ENCODE peak calls at places on chromosomes 2 and 18, in five cellular contexts. T, B, D, X and F are unnamed samples. For H3K4me1, the result is how much of the 10 kb centered on the place peaks cover.

GRCh38 chr2:62281661-62282060 is 85.7 kb downstream of the B3GNT2 start:
- DNase-seq in T (no peak), D (no peak), X (no peak), B (no peak), F (no peak)

GRCh38 chr2:109736177-109736827 is 57.8 kb upstream of the RGPD5 start:
- DNase-seq in D (peak), T (peak), X (peak), B (peak), F (peak)

GRCh38 chr2:36550006-36550405 is 48.0 kb downstream of the FEZ2 start:
- DNase-seq in D (no peak), X (no peak), B (no peak), T (no peak), F (no peak)

GRCh38 chr2:148978026-148978685 is 60.3 kb upstream of the LYPD6B start:
- DNase-seq in X (no peak), T (no peak), B (no peak), D (no peak), F (no peak)

GRCh38 chr2:100845141-100845991 is 25.4 kb downstream of the NPAS2 start:
- DNase-seq in T (no peak), B (no peak), X (no peak), D (no peak), F (no peak)

GRCh38 chr2:130837175-130837810 is 579 bp downstream of the ARHGEF4 start:
- DNase-seq in T (no peak), D (no peak), X (no peak), B (no peak), F (no peak)

GRCh38 chr2:133955174-133955573 is 298.7 kb upstream of the MGAT5 start:
- DNase-seq in X (no peak), D (no peak), B (no peak), T (no peak), F (no peak)

GRCh38 chr2:33068261-33068660 is 121.5 kb downstream of the LTBP1 start:
- DNase-seq in D (peak), B (no peak), T (peak), X (no peak), F (no peak)

GRCh38 chr18:58584219-58585127 is 44.4 kb downstream of the ALPK2 start:
- DNase-seq in D (peak), B (no peak), X (no peak), T (peak), F (no peak)

GRCh38 chr2:156867201-156867600 is 390.3 kb upstream of the GALNT5 start:
- DNase-seq in X (no peak), T (no peak), D (peak), B (no peak), F (no peak)

GRCh38 chr2:120825370-120826259 is 89.9 kb downstream of the GLI2 start:
- DNase-seq in D (peak), T (no peak), B (no peak), X (no peak), F (no peak)

GRCh38 chr2:134919360-134920210 is 963 bp downstream of the CCNT2 start:
- DNase-seq in B (no peak), T (peak), D (peak), X (no peak), F (peak)

GRCh38 chr18:2337552-2338141 is 233.7 kb downstream of the METTL4 start:
- DNase-seq in B (peak), D (no peak), T (peak), X (peak), F (peak)

GRCh38 chr2:201809633-201810032 is 3.3 kb downstream of the CDK15 start:
- DNase-seq in X (no peak), T (no peak), B (no peak), D (no peak), F (no peak)

GRCh38 chr2:10304458-10305253 is 2.0 kb downstream of the HPCAL1 start:
- DNase-seq in D (no peak), T (no peak), B (no peak), X (no peak), F (no peak)

GRCh38 chr2:227862741-227863588 is 8.5 kb upstream of the DAW1 start:
- DNase-seq in B (peak), X (peak), D (peak), T (peak), F (no peak)

GRCh38 chr2:30422437-30422805 is 24.6 kb upstream of the LCLAT1 start:
- DNase-seq in T (peak), D (peak), B (no peak), X (peak), F (peak)

GRCh38 chr18:78720456-78721250 is 259.0 kb upstream of the SALL3 start:
- DNase-seq in D (no peak), X (no peak), B (no peak), T (no peak), F (no peak)

GRCh38 chr18:76368976-76369375 is 126.1 kb downstream of the ZNF516 start:
- DNase-seq in D (no peak), B (no peak), X (no peak), T (no peak), F (no peak)

GRCh38 chr18:3015851-3016250 is 2.9 kb upstream of the LPIN2 start:
- DNase-seq in D (no peak), X (no peak), B (no peak), T (no peak), F (no peak)

GRCh38 chr2:173978447-173978846 is 13.3 kb upstream of the SP3 start:
- DNase-seq in X (no peak), T (peak), B (peak), D (no peak), F (no peak)

GRCh38 chr18:62461591-62461990 is 61.2 kb upstream of the ZCCHC2 start:
- DNase-seq in B (no peak), X (no peak), T (no peak), D (no peak), F (no peak)

GRCh38 chr2:230356084-230356483 is 29.1 kb downstream of the SP140L start:
- DNase-seq in X (no peak), T (no peak), B (peak), D (peak), F (no peak)

GRCh38 chr18:8962906-8963635 is 139.4 kb upstream of the NDUFV2 start:
- DNase-seq in X (no peak), D (no peak), T (no peak), B (no peak), F (no peak)

GRCh38 chr2:9139491-9140443 is 66.8 kb upstream of the ASAP2 start:
- DNase-seq in T (peak), X (peak), D (peak), B (peak), F (peak)

GRCh38 chr2:102621630-102622029 is 2.3 kb downstream of the SLC9A2 start:
- DNase-seq in X (no peak), B (no peak), T (peak), D (no peak), F (no peak)

GRCh38 chr2:98026927-98027522 is 31.3 kb upstream of the TMEM131 start:
- DNase-seq in T (no peak), D (no peak), X (no peak), B (no peak), F (no peak)

GRCh38 chr2:101842471-101842870 is 145.0 kb downstream of the MAP4K4 start:
- DNase-seq in X (no peak), D (no peak), B (no peak), T (no peak), F (peak)

GRCh38 chr2:112691761-112692370 is 29.0 kb upstream of the NT5DC4 start:
- DNase-seq in B (no peak), T (no peak), D (peak), X (no peak), F (no peak)

GRCh38 chr2:238936162-238937052 is 88.5 kb downstream of the TWIST2 start:
- DNase-seq in X (no peak), T (no peak), B (no peak), D (no peak), F (no peak)

GRCh38 chr2:238939074-238939473 is 91.2 kb downstream of the TWIST2 start:
- DNase-seq in B (no peak), D (no peak), X (no peak), T (no peak), F (no peak)

GRCh38 chr2:238940806-238941205 is 92.9 kb downstream of the TWIST2 start:
- DNase-seq in T (no peak), X (no peak), B (no peak), D (no peak), F (no peak)

GRCh38 chr2:238939521-238940403 is 91.9 kb downstream of the TWIST2 start:
- DNase-seq in D (no peak), B (no peak), X (no peak), T (no peak), F (no peak)

DNA sequence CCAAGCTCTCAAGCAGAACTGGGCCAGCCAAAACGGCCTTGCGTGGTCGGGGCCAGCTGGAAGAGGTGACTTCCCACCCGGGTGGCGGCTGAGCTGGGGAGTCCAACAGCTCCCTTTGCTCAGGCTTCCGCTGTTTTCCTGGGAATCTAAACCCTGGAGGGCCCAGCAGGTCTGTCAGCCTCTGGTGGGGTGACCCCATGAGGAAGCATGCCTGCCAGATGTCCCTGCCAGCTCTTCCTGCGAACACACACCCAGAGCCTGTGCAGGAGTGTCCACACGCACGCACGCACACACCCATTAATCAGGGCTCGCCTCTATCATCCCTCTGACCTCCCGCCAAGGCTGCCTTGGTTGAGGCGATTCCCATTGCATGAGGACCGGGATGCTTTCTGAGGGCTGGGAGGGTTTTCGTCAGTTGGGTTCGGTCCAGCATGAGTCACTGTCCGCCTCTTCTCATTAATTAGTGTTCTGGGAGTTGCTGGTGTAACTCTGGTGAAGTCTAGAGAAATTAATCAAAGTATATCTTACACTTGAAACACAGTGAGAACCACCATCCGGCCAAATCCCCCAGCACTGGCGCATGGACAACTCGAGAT is 90.7 kb downstream of the TWIST2 start:
- DNase-seq in B (no peak), X (no peak), D (peak), T (no peak), F (no peak)
- H2AFZ ChIP-seq in B (no peak), X (no peak), D (no peak), T (no peak), F (no peak)

DNA sequence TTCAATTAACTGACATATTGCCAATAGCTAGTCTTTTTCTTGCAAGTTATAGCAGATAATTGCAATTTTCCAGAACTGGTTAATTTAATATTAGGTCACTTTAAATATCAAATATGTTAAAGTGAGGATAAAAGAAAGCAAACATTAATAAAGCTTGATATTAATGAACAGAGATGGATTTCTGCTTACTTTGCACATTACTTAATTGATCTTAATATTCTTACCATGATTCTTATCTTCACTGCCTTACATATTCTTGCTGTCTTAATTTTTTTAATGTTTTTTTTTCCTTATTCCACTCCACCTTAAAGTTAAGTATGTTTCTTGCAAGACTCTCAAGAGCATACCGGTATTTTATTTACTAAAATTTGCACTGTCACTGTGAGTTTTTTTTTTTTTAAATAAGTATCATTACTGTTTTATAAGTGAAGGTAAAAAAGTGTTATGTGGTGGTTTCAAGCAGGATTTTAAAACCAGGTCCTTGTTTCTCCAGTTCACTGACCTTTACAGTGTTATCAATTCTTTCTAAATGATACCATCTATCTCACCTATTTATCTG is 33.9 kb downstream of the PPP3R1 start:
- DNase-seq in X (no peak), D (no peak), T (no peak), B (no peak), F (no peak)
- H3K4me1 ChIP-seq in X (under half), D (under half), T (under half), B (under half), F (under half)

GRCh38 chr2:127413782-127414743 is 4.2 kb upstream of the PROC start:
- DNase-seq in D (peak), X (no peak), T (peak), B (peak), F (no peak)
- H2AFZ ChIP-seq in D (no peak), X (no peak), T (no peak), B (no peak), F (no peak)

GRCh38 chr2:41928593-41928992 is 119.2 kb upstream of the PKDCC start:
- DNase-seq in B (no peak), T (peak), X (no peak), D (peak), F (no peak)

GRCh38 chr2:41930807-41931566 is 116.8 kb upstream of the PKDCC start:
- DNase-seq in X (peak), B (no peak), T (peak), D (peak), F (no peak)

GRCh38 chr2:41926614-41927580 is 120.9 kb upstream of the PKDCC start:
- DNase-seq in D (no peak), T (no peak), B (no peak), X (no peak), F (no peak)

GRCh38 chr2:41925009-41925408 is 122.8 kb upstream of the PKDCC start:
- DNase-seq in T (no peak), D (peak), X (no peak), B (no peak), F (no peak)

GRCh38 chr2:41927581-41928260 is 120.1 kb upstream of the PKDCC start:
- DNase-seq in T (no peak), D (no peak), B (no peak), X (no peak), F (no peak)
- H3K4me1 ChIP-seq in T (under half), D (under half), B (under half), X (under half), F (under half)

DNA sequence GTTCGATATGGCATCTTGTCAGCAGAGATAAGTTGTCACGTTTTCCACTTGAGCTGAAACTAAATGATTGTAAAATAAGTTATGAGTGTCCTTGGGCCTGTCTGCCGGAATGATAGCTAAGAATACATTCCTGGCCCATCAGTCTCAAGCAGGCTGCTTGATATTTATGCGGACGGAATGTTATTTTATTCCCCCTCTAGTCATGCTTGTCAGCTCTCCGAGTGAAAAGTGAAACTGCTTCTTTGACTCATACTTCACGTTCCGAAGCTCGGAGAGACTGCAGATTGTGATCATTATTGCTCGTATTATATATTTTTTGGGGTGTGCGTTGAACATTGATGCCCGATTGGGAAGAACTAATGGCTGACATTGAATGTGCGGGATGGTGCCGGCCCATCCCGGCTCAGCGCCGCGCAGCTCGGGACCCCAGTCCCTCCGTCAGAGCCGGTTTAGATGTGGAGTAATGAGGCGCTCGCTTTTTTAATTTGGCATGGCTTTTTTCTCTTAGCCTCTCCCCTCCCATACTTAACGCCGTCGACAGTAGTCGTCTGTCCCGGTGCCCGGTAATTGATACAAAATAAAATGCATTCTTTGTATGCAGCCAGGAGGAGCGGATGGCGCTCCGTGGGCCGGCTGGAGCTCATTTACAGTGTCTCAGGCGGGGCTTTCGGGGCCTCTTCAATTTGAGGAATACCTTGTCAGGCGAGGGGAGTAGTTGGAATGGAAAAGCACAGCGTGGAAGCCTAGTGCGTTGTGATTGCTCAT is 209.4 kb downstream of the GBX2 start:
- DNase-seq in D (peak), X (no peak), B (no peak), T (no peak), F (no peak)
- H2AFZ ChIP-seq in D (no peak), X (no peak), B (no peak), T (no peak), F (no peak)

DNA sequence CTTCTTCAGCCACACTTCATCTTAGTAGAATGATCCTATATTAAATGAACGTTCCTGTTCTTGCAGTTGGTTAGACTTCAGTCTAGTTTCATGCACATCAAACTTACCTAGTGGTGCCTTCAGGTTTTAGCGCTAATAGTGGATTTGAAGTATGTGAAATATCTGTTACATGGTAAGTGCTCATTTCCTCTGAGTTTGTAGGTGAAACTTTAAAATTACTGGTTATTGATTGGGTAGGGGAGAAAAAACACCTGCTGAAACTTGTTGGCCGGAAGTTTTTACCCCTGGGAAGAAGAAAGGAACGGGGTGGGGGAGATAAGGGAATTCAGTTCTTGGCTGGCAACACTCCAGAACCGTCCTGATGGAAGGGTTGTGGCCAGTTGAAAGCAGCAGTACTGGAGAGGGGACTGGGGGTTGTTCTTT is 112.8 kb downstream of the SPTBN1 start:
- DNase-seq in D (no peak), T (no peak), X (no peak), B (no peak), F (no peak)
- H3K4me1 ChIP-seq in D (under half), T (half or more), X (under half), B (half or more), F (half or more)

GRCh38 chr2:12457831-12458230 is 258.9 kb upstream of the TRIB2 start:
- DNase-seq in T (no peak), D (peak), B (no peak), X (no peak), F (no peak)
- H2AFZ ChIP-seq in T (no peak), D (no peak), B (no peak), X (no peak), F (peak)

DNA sequence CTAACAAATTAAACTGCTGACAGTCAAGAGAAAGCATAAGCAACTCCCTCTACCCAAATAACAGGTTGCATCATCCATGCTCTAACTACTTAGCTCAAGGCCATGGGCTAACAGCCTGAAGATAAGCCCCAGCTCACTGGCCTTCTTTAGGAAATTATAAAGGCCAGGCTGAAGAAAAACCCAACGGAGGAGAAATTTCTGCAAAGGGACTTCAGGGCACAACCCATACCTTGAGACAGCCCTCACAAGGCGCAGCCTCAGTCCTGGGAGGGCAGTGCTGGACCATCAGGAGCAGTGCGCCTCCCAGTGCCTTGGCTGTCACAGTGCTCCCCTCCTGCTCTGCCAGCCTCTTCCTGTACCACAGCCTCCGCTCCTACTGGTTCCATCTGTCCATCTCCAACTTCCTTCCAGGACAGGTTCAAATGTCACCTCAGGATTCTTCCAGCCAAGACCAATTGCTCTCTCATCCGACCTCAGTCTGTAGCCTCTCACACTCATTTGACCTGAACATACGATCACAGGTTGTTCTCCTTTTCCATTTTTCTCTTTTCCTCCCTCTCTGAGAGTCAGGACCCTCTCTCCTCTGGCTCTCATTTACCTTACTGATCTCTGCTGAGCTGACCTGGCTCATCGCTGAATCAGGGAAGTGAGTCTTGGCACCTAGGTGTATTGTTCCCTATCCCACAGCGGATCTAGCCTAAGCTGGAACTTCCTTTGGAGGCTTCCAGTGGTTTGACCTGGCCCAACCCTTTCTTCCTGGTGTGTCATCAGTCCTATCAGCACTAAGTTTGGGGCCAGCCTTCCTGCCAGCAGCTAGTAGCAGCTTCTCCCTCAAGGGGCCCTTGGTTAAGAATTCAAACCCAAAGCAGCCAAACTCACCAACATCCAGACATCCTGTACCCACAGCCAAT is 1.9 kb downstream of the MCFD2 start:
- DNase-seq in B (peak), X (peak), D (peak), T (peak), F (no peak)
- H3K4me1 ChIP-seq in B (half or more), X (under half), D (under half), T (half or more), F (under half)

GRCh38 chr2:236569593-236569973 is at the start of gene ACKR3:
- DNase-seq in X (peak), D (peak), T (peak), B (peak), F (peak)
- H2AFZ ChIP-seq in X (no peak), D (no peak), T (peak), B (no peak), F (no peak)